ENCODE peak calls at places on chromosomes 12 and 14, in ten cellular contexts. F, C, H, S, X, I, V, T, O and Z are unnamed samples.

GRCh38 chr14:87063181-87063580 is 929.8 kb downstream of the GALC start:
- DNase-seq in C (no peak), X (no peak), S (peak), F (no peak), T (no peak), O (no peak), I (no peak), H (no peak), V (no peak), Z (no peak)

GRCh38 chr12:112096667-112097066 is 11.9 kb downstream of the NAA25 start:
- DNase-seq in C (peak), X (peak), S (peak), T (no peak), F (no peak), V (no peak), H (peak), I (peak), O (no peak), Z (peak)

GRCh38 chr12:88493651-88494050 is 86.6 kb downstream of the KITLG start:
- DNase-seq in O (no peak), V (no peak), F (no peak), T (no peak), H (no peak), S (peak), X (peak), I (no peak), C (peak), Z (peak)

GRCh38 chr12:130916251-130916911 is 37.3 kb upstream of the ADGRD1 start:
- DNase-seq in S (peak), F (peak), T (peak), C (peak), H (peak), X (peak), V (peak), I (peak), O (peak), Z (peak)

GRCh38 chr12:117524806-117525205 is 163.4 kb upstream of the NOS1 start:
- DNase-seq in F (no peak), V (no peak), T (no peak), O (no peak), C (no peak), H (no peak), X (no peak), S (no peak), I (no peak), Z (no peak)

GRCh38 chr12:43776498-43776897 is 17.7 kb downstream of the IRAK4 start:
- DNase-seq in V (no peak), X (peak), S (peak), O (no peak), I (peak), C (peak), T (no peak), H (no peak), F (peak), Z (no peak)

GRCh38 chr12:65876898-65877721 is 52.8 kb downstream of the HMGA2 start:
- DNase-seq in H (no peak), S (no peak), C (peak), I (no peak), O (no peak), V (no peak), X (peak), T (no peak), F (no peak), Z (peak)

GRCh38 chr14:36863271-36863670 is 201.6 kb downstream of the PAX9 start:
- DNase-seq in I (no peak), S (no peak), F (no peak), X (no peak), T (no peak), H (no peak), O (no peak), C (peak), V (no peak), Z (no peak)

GRCh38 chr12:25187781-25188180 is 7.2 kb downstream of the DNAI7 start:
- DNase-seq in S (peak), V (no peak), X (peak), F (no peak), H (peak), T (no peak), I (no peak), O (no peak), C (peak), Z (peak)

GRCh38 chr12:127803545-127803944 is 463.4 kb upstream of the TMEM132C start:
- DNase-seq in F (no peak), S (no peak), I (no peak), V (no peak), H (no peak), C (peak), X (peak), T (no peak), O (no peak), Z (no peak)

GRCh38 chr14:25095784-25096390 is 45.9 kb upstream of the STXBP6 start:
- DNase-seq in F (no peak), H (no peak), C (no peak), T (peak), X (no peak), I (no peak), S (no peak), V (no peak), O (peak), Z (no peak)

GRCh38 chr14:87934185-87934584 is 58.8 kb downstream of the GALC start:
- DNase-seq in T (no peak), C (no peak), X (peak), I (no peak), S (peak), H (no peak), F (no peak), V (no peak), O (no peak), Z (no peak)

GRCh38 chr14:88359500-88359899 is 26.0 kb upstream of the SPATA7 start:
- DNase-seq in H (no peak), V (no peak), O (no peak), S (no peak), X (no peak), I (no peak), T (no peak), F (no peak), C (no peak), Z (no peak)

GRCh38 chr12:4196805-4197420 is 76.6 kb upstream of the CCND2 start:
- DNase-seq in S (no peak), H (no peak), I (no peak), O (no peak), F (no peak), C (no peak), T (no peak), X (no peak), V (no peak), Z (no peak)

GRCh38 chr12:48811454-48812090 is 6.7 kb upstream of the CACNB3 start:
- DNase-seq in S (no peak), V (no peak), C (no peak), X (no peak), F (no peak), H (no peak), T (no peak), O (no peak), I (no peak), Z (no peak)

GRCh38 chr14:90087433-90087832 is 25.6 kb downstream of the KCNK13 start:
- DNase-seq in O (no peak), H (peak), S (peak), F (no peak), C (peak), V (peak), X (peak), T (peak), I (no peak), Z (peak)

GRCh38 chr14:103382375-103382774 is 2.8 kb upstream of the MARK3 start:
- DNase-seq in F (no peak), C (peak), V (no peak), X (peak), S (peak), T (no peak), O (no peak), H (peak), I (peak), Z (peak)

GRCh38 chr12:107779077-107779840 is 4.8 kb downstream of the ASCL4 start:
- DNase-seq in I (no peak), X (no peak), F (peak), C (no peak), T (no peak), S (no peak), V (no peak), H (no peak), O (no peak), Z (no peak)

GRCh38 chr12:116609715-116610114 is 50.5 kb downstream of the MAP1LC3B2 start:
- DNase-seq in F (peak), H (no peak), X (no peak), V (no peak), S (no peak), T (no peak), O (peak), I (no peak), C (no peak), Z (no peak)

GRCh38 chr12:50057000-50057841 is at the start of gene ASIC1:
- DNase-seq in I (peak), F (peak), T (peak), H (peak), C (peak), S (peak), O (peak), V (peak), X (peak), Z (peak)
- TF ChIP-seq CTCF in I (no peak), F (no peak), T (no peak), H (no peak), C (no peak), S (no peak), O (no peak), V (peak), X (no peak), Z (no peak)

GRCh38 chr14:73886449-73887115 is at the start of gene ZNF410:
- DNase-seq in V (peak), I (peak), O (peak), T (peak), H (peak), S (peak), X (peak), C (peak), F (peak), Z (peak)

GRCh38 chr14:73887704-73888459 is 1.2 kb downstream of the ZNF410 start:
- DNase-seq in T (no peak), S (peak), I (no peak), C (peak), X (no peak), F (peak), O (no peak), H (no peak), V (no peak), Z (no peak)

GRCh38 chr14:73888460-73888725 is 1.7 kb downstream of the ZNF410 start:
- DNase-seq in V (no peak), X (peak), S (no peak), O (no peak), I (no peak), T (no peak), H (no peak), F (no peak), C (peak), Z (peak)

GRCh38 chr14:73888971-73889370 is 2.3 kb downstream of the ZNF410 start:
- DNase-seq in F (no peak), I (no peak), T (no peak), X (peak), H (no peak), O (no peak), S (peak), C (peak), V (no peak), Z (no peak)

DNA sequence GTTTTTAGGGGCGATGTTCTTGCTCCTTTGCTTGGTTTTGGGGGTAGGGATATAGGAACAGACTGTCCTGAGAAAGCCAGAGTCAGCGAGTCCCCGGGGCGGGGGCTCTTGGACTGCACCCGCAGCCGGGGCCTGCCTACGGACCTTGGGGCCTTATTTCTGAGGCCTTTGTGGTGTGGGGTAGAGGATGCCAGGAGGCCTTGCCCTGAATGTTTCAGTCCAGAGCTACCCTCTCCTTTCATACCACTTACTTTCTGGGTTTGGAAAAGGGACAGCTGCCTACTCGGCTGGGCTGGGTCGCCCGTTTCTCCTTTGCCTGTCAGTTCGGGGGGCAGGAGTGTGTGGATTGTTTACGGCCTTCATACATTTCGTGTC is 444 bp downstream of the ZNF410 start:
- DNase-seq in S (peak), H (peak), V (no peak), O (no peak), I (no peak), X (peak), C (peak), T (no peak), F (no peak), Z (no peak)
- H3K4me3 ChIP-seq in S (peak), H (peak), V (peak), O (peak), I (peak), X (peak), C (peak), T (peak), F (peak), Z (peak)

GRCh38 chr12:124466200-124467128 is 100.9 kb downstream of the NCOR2 start:
- DNase-seq in S (no peak), V (peak), X (peak), C (no peak), T (peak), H (peak), I (no peak), F (peak), O (peak), Z (no peak)
- TF ChIP-seq CTCF in S (no peak), V (no peak), X (no peak), C (no peak), T (no peak), H (peak), I (no peak), F (peak), O (no peak), Z (no peak)

DNA sequence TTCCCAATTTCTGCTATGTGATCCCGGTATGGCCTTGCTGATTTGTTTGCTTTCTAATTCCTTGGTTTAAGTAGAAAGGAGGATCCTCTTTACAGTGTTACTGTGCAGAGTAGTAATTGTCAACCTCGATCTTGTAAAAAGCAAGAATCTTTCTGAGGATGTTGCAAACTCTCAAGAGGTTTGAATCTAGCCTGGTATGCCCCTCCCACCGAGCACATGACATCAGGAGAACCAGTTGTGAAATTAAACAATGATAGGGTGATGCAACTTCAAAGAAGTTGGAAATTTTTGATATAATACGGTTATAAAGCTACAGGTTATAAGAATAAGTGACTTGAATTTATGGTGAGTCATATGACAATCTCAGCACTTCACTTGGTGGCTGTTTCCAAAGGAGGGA is 35.0 kb upstream of the FUT8 start:
- DNase-seq in O (no peak), V (no peak), T (no peak), I (no peak), C (peak), S (no peak), H (no peak), F (no peak), X (no peak), Z (no peak)
- H3K4me3 ChIP-seq in O (no peak), V (no peak), T (no peak), I (no peak), C (no peak), S (no peak), H (no peak), F (no peak), X (no peak), Z (no peak)

DNA sequence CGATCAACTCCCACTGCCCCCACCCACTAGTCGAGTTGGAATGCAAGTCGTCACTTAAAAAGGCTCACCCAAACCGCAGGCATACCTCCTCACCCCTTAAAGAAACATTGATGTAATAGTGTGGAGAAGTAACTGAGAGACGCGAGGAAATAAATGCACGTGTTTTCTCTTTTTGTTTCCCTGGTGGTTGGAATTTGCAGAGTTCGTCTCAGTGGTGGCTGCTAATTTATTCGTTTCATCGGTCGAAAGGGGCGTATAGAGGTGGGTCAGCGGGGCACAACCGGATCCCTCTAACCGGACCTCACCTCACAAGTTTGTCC is 5.1 kb upstream of the NPAS3 start:
- DNase-seq in C (peak), T (no peak), H (peak), V (no peak), O (no peak), S (no peak), I (no peak), X (peak), F (no peak), Z (no peak)
- TF ChIP-seq CTCF in C (peak), T (peak), H (peak), V (no peak), O (no peak), S (peak), I (peak), X (no peak), F (no peak), Z (peak)

GRCh38 chr12:49973361-49973830 is 649 bp downstream of the AQP6 start:
- DNase-seq in F (no peak), C (no peak), I (no peak), X (no peak), V (peak), S (no peak), T (no peak), O (no peak), H (no peak), Z (no peak)
- H3K4me3 ChIP-seq in F (no peak), C (no peak), I (no peak), X (no peak), V (no peak), S (no peak), T (no peak), O (no peak), H (no peak), Z (no peak)

DNA sequence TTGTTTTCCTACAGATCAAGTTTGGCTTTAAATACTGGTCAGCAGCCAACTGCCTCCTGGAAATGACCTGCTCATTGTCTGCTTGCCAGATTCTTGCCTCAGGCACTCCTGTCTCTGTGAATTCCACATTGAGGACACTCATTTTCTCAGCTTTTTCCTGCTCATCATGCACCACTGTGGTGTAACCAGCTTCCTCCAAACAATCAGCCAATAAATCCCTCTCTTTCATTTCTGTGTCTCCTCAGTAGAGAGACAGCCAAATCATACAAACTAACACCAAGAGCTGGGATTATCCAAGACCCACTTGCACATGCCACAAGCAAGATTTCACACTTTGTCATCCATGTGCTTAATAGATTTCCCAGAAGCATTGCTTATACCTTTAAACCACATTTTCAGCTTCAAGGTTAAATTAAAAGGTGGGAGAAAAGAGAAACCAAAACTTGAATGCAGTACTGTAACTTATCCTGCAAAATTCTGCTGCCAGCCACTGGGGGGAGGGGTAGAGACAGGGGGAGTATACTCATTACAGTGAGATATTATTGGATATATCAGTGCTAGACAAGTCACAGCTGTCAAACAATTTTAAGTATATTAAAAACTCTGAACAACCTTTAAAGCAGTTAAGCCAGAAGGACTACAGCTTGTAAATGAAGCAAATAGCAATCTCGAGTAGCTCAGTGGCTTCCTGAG is 105.0 kb downstream of the PPP2R5E start:
- DNase-seq in V (peak), C (peak), O (peak), I (peak), F (peak), H (peak), T (peak), X (peak), S (peak), Z (peak)
- TF ChIP-seq CTCF in V (no peak), C (peak), O (no peak), I (peak), F (peak), H (peak), T (peak), X (no peak), S (peak), Z (no peak)